ENCODE peak calls at places on chromosomes 6 and 20, in eight cellular contexts. Z is fibroblast of the aortic adventitia, U is LHCN-M2, E is mesothelial cell of epicardium, O is amniotic stem cell, S is posterior cingulate gyrus, H is HFFc6, M is KG1. D is an unnamed sample.
A peak's percentile ranks its signal among the peaks of the same experiment; 100 is the strongest.

GRCh38 chr6:54624779-54625178 is 221.8 kb upstream of the FAM83B start:
- DNase-seq in H (peak; percentile 9), E (no peak), Z (peak; percentile 26), U (no peak), S (no peak), O (no peak), M (no peak), D (no peak)

GRCh38 chr6:31728767-31729514 is at the start of gene DDAH2:
- DNase-seq in Z (no peak), E (no peak), H (no peak), M (no peak), S (no peak), U (no peak), O (no peak), D (no peak)

GRCh38 chr6:11083491-11083890 is 10.1 kb upstream of the SMIM13 start:
- DNase-seq in S (no peak), H (no peak), U (peak; percentile 60), Z (peak; percentile 21), E (no peak), O (no peak), M (no peak), D (no peak)

GRCh38 chr6:89843070-89843469 is 13.4 kb downstream of the CASP8AP2 start:
- DNase-seq in U (peak; percentile 77), Z (peak; percentile 43), S (no peak), H (peak; percentile 16), O (no peak), E (no peak), M (no peak), D (no peak)

GRCh38 chr20:48010623-48011022 is 225.3 kb upstream of the SULF2 start:
- DNase-seq in H (no peak), M (no peak), S (no peak), O (no peak), E (no peak), U (no peak), Z (no peak), D (no peak)

GRCh38 chr6:126268087-126268486 is 71.8 kb upstream of the CENPW start:
- DNase-seq in S (no peak), O (no peak), E (no peak), H (no peak), U (no peak), Z (peak; percentile 8), M (no peak), D (no peak)

GRCh38 chr20:42204261-42204660 is 586.1 kb upstream of the CHD6 start:
- DNase-seq in U (no peak), S (no peak), M (no peak), H (no peak), E (no peak), Z (no peak), O (no peak), D (peak; percentile 31)

GRCh38 chr6:52162940-52163908 is 23.0 kb upstream of the IL17A start:
- DNase-seq in H (peak; percentile 29), S (no peak), U (peak; percentile 44), Z (peak; percentile 43), M (peak; percentile 27), E (no peak), O (no peak), D (peak; percentile 57)

GRCh38 chr20:33411711-33412483 is 10.6 kb upstream of the CDK5RAP1 start:
- DNase-seq in U (no peak), E (no peak), H (no peak), O (no peak), M (no peak), S (no peak), Z (no peak), D (no peak)

GRCh38 chr20:62088258-62089127 is 22.8 kb upstream of the TAF4 start:
- DNase-seq in U (peak; percentile 89), M (no peak), E (no peak), S (no peak), Z (peak; percentile 62), O (peak; percentile 36), H (peak; percentile 92), D (peak; percentile 92)

GRCh38 chr6:56222509-56222908 is 24.9 kb downstream of the COL21A1 start:
- DNase-seq in H (peak; percentile 7), O (no peak), E (no peak), M (no peak), S (no peak), Z (peak; percentile 97), U (peak; percentile 53), D (no peak)

GRCh38 chr6:135014353-135014832 is 40.2 kb downstream of the HBS1L start:
- DNase-seq in M (no peak), E (no peak), S (no peak), U (no peak), O (no peak), H (no peak), Z (no peak), D (no peak)

GRCh38 chr20:56440346-56441007 is 27.9 kb upstream of the RTF2 start:
- DNase-seq in E (peak; percentile 3), S (no peak), H (no peak), U (peak; percentile 51), Z (no peak), M (peak; percentile 76), O (no peak), D (no peak)

GRCh38 chr20:39129523-39129922 is 167.4 kb downstream of the DHX35 start:
- DNase-seq in Z (no peak), S (no peak), E (no peak), M (no peak), H (no peak), U (no peak), O (no peak), D (no peak)

GRCh38 chr6:15515226-15515625 is 147.6 kb downstream of the DTNBP1 start:
- DNase-seq in Z (no peak), M (no peak), U (no peak), S (no peak), H (no peak), O (no peak), E (no peak), D (no peak)

GRCh38 chr6:158770948-158771347 is 48.2 kb downstream of the EZR start:
- DNase-seq in U (peak; percentile 27), Z (no peak), O (no peak), M (no peak), S (no peak), H (no peak), E (no peak), D (no peak)

GRCh38 chr20:4112490-4113420 is 97.4 kb upstream of the RNF24 start:
- DNase-seq in Z (peak; percentile 76), E (no peak), U (no peak), O (no peak), H (peak; percentile 28), M (no peak), S (no peak), D (no peak)

GRCh38 chr20:46129955-46130481 is 11.9 kb downstream of the CD40 start:
- DNase-seq in U (no peak), Z (no peak), H (no peak), M (no peak), S (peak; percentile 32), O (no peak), E (no peak), D (peak; percentile 34)

GRCh38 chr6:360791-361373 is 30.7 kb upstream of the IRF4 start:
- DNase-seq in U (no peak), S (no peak), O (no peak), H (no peak), Z (no peak), M (no peak), E (no peak), D (no peak)

GRCh38 chr6:155541976-155542375 is 86.3 kb upstream of the NOX3 start:
- DNase-seq in H (no peak), U (no peak), O (no peak), Z (no peak), M (no peak), S (no peak), E (no peak), D (peak; percentile 34)